ENCODE peak calls at places on chromosome 7, in seven cellular contexts. N is cardiac muscle cell, S is posterior cingulate gyrus, Y is NCI-H345, E is GM20000, W is esophagus squamous epithelium, P is DND-41. M is an unnamed sample.

GRCh38 chr7:55019691-55020480 is 1.1 kb downstream of the EGFR start:
- DNase-seq in N (peak; percentile 37), S (peak; percentile 84), Y (no peak), E (peak; percentile 52), W (no peak), P (no peak), M (no peak)

GRCh38 chr7:139944248-139944647 is 115.2 kb downstream of the TBXAS1 start:
- DNase-seq in N (no peak), S (no peak), Y (no peak), E (no peak), W (no peak), P (no peak), M (no peak)

GRCh38 chr7:2405601-2406345 is 2.4 kb downstream of the CHST12 start:
- DNase-seq in N (no peak), S (peak; percentile 67), Y (no peak), E (peak; percentile 83), W (no peak), P (peak; percentile 75), M (peak; percentile 80)

GRCh38 chr7:114663502-114663901 is 248.9 kb downstream of the FOXP2 start:
- DNase-seq in N (peak; percentile 54), S (no peak), Y (peak; percentile 77), E (no peak), W (no peak), P (no peak), M (peak; percentile 22)

GRCh38 chr7:142815099-142815498 is 39.8 kb upstream of the EPHB6 start:
- DNase-seq in N (no peak), S (no peak), Y (no peak), E (no peak), W (no peak), P (peak; percentile 50), M (no peak)

GRCh38 chr7:41007351-41007751 is 695.5 kb downstream of the INHBA start:
- DNase-seq in N (no peak), S (no peak), Y (no peak), E (no peak), W (no peak), P (no peak), M (no peak)

GRCh38 chr7:153943428-153944370 is 108.5 kb upstream of the DPP6 start:
- DNase-seq in N (no peak), S (no peak), Y (peak; percentile 83), E (no peak), W (no peak), P (no peak), M (no peak)

GRCh38 chr7:117137868-117138267 is 184.6 kb downstream of the ST7 start:
- DNase-seq in N (no peak), S (no peak), Y (no peak), E (no peak), W (no peak), P (no peak), M (no peak)

GRCh38 chr7:18768256-18768655 is 272.7 kb downstream of the HDAC9 start:
- DNase-seq in N (no peak), S (no peak), Y (no peak), E (no peak), W (no peak), P (no peak), M (no peak)

GRCh38 chr7:4882169-4882741 is 1.3 kb downstream of the RADIL start:
- DNase-seq in N (peak; percentile 78), S (peak; percentile 83), Y (no peak), E (no peak), W (no peak), P (no peak), M (no peak)

GRCh38 chr7:142941541-142941940 is 2.3 kb downstream of the LLCFC1 start:
- DNase-seq in N (no peak), S (no peak), Y (no peak), E (no peak), W (no peak), P (no peak), M (no peak)

GRCh38 chr7:69756235-69756634 is 158.0 kb downstream of the AUTS2 start:
- DNase-seq in N (no peak), S (no peak), Y (no peak), E (no peak), W (no peak), P (no peak), M (no peak)

GRCh38 chr7:116522247-116522646 is 2.6 kb upstream of the CAV1 start:
- DNase-seq in N (no peak), S (no peak), Y (no peak), E (no peak), W (no peak), P (no peak), M (no peak)

GRCh38 chr7:266851-267840 is 22.8 kb upstream of the FOXL3 start:
- DNase-seq in N (peak; percentile 45), S (peak; percentile 84), Y (peak; percentile 45), E (no peak), W (no peak), P (no peak), M (no peak)

GRCh38 chr7:137667633-137668387 is 179.0 kb downstream of the DGKI start:
- DNase-seq in N (no peak), S (no peak), Y (no peak), E (no peak), W (no peak), P (no peak), M (no peak)

GRCh38 chr7:84144935-84145334 is 49.7 kb downstream of the SEMA3A start:
- DNase-seq in N (no peak), S (no peak), Y (no peak), E (no peak), W (no peak), P (no peak), M (no peak)

GRCh38 chr7:158828343-158829020 is 827 bp downstream of the ESYT2 start:
- DNase-seq in N (peak; percentile 73), S (peak; percentile 88), Y (no peak), E (peak; percentile 56), W (no peak), P (peak; percentile 49), M (peak; percentile 56)

GRCh38 chr7:120783273-120783672 is 74.7 kb downstream of the TSPAN12 start:
- DNase-seq in N (no peak), S (no peak), Y (no peak), E (no peak), W (no peak), P (no peak), M (no peak)

GRCh38 chr7:130910949-130911944 is 177.2 kb upstream of the KLF14 start:
- DNase-seq in N (no peak), S (no peak), Y (no peak), E (no peak), W (no peak), P (no peak), M (no peak)

GRCh38 chr7:16084875-16085274 is 336.5 kb downstream of the CRPPA start:
- DNase-seq in N (no peak), S (no peak), Y (no peak), E (no peak), W (no peak), P (no peak), M (no peak)

GRCh38 chr7:27593226-27593625 is 69.5 kb downstream of the HIBADH start:
- DNase-seq in N (no peak), S (no peak), Y (no peak), E (no peak), W (no peak), P (no peak), M (no peak)

GRCh38 chr7:142714375-142714774 is 34.9 kb upstream of the PRSS1 start:
- DNase-seq in N (no peak), S (peak; percentile 82), Y (no peak), E (no peak), W (no peak), P (no peak), M (no peak)

GRCh38 chr7:120185940-120186682 is 86.9 kb upstream of the KCND2 start:
- DNase-seq in N (no peak), S (no peak), Y (no peak), E (no peak), W (no peak), P (no peak), M (no peak)

GRCh38 chr7:2808891-2809660 is 35.0 kb downstream of the GNA12 start:
- DNase-seq in N (no peak), S (no peak), Y (no peak), E (no peak), W (no peak), P (no peak), M (no peak)

GRCh38 chr7:32914186-32914585 is 22.6 kb upstream of the KBTBD2 start:
- DNase-seq in N (no peak), S (no peak), Y (no peak), E (no peak), W (no peak), P (no peak), M (no peak)

GRCh38 chr7:48636391-48637015 is 287.8 kb upstream of the CDC14C start:
- DNase-seq in N (peak; percentile 38), S (no peak), Y (no peak), E (no peak), W (no peak), P (no peak), M (no peak)

GRCh38 chr7:29564455-29565185 is 985 bp downstream of the PRR15 start:
- DNase-seq in N (peak; percentile 65), S (peak; percentile 89), Y (no peak), E (no peak), W (no peak), P (peak; percentile 24), M (no peak)

GRCh38 chr7:138029126-138029525 is 27.2 kb upstream of the CREB3L2 start:
- DNase-seq in N (no peak), S (no peak), Y (no peak), E (no peak), W (no peak), P (no peak), M (no peak)

GRCh38 chr7:13850185-13850752 is 139.2 kb downstream of the ETV1 start:
- DNase-seq in N (no peak), S (no peak), Y (peak; percentile 45), E (peak; percentile 21), W (no peak), P (peak; percentile 73), M (no peak)

GRCh38 chr7:139453673-139454321 is 29.7 kb downstream of the KLRG2 start:
- DNase-seq in N (no peak), S (peak; percentile 65), Y (no peak), E (no peak), W (no peak), P (no peak), M (no peak)

GRCh38 chr7:123662755-123663154 is 7.1 kb downstream of the LMOD2 start:
- DNase-seq in N (no peak), S (no peak), Y (no peak), E (no peak), W (no peak), P (no peak), M (no peak)

GRCh38 chr7:55251313-55251712 is 113.8 kb upstream of the LANCL2 start:
- DNase-seq in N (no peak), S (no peak), Y (no peak), E (no peak), W (no peak), P (no peak), M (no peak)

GRCh38 chr7:23486002-23486773 is 15.9 kb upstream of the IGF2BP3 start:
- DNase-seq in N (no peak), S (no peak), Y (no peak), E (no peak), W (no peak), P (no peak), M (no peak)

GRCh38 chr7:4246536-4246935 is 435.6 kb upstream of the FOXK1 start:
- DNase-seq in N (no peak), S (peak; percentile 52), Y (no peak), E (no peak), W (no peak), P (no peak), M (no peak)

GRCh38 chr7:114048386-114049235 is 129.8 kb upstream of the PPP1R3A start:
- DNase-seq in N (no peak), S (no peak), Y (peak; percentile 30), E (no peak), W (no peak), P (peak; percentile 60), M (no peak)

GRCh38 chr7:73811760-73812168 is 19.0 kb upstream of the CLDN4 start:
- DNase-seq in N (peak; percentile 86), S (peak; percentile 88), Y (peak; percentile 66), E (peak; percentile 78), W (no peak), P (peak; percentile 41), M (peak; percentile 44)

GRCh38 chr7:107978815-107979408 is 24.0 kb downstream of the LAMB1 start:
- DNase-seq in N (no peak), S (no peak), Y (no peak), E (no peak), W (no peak), P (no peak), M (no peak)

GRCh38 chr7:108078156-108078781 is 51.9 kb downstream of the LAMB4 start:
- DNase-seq in N (no peak), S (no peak), Y (no peak), E (no peak), W (no peak), P (no peak), M (no peak)

M was measured in GM06990.